ENCODE peak calls at places on chromosome 20, in five cellular contexts. One of them, this sample, is unnamed.

GRCh38 chr20:59751075-59751711 is 146.9 kb downstream of the PHACTR3 start:
- DNase-seq in H1: peak
- DNase-seq in HepG2: peak
- DNase-seq in HCT116: peak
- DNase-seq in K562: peak
- DNase-seq in this sample: peak

GRCh38 chr20:61330441-61330840 is 78.4 kb downstream of the CDH4 start:
- DNase-seq in H1: no peak
- DNase-seq in HepG2: no peak
- DNase-seq in HCT116: no peak
- DNase-seq in K562: no peak
- DNase-seq in this sample: no peak

GRCh38 chr20:30602424-30602823 is 655.0 kb upstream of the DEFB115 start:
- DNase-seq in H1: no peak
- DNase-seq in HepG2: no peak
- DNase-seq in HCT116: no peak
- DNase-seq in K562: no peak
- DNase-seq in this sample: no peak

GRCh38 chr20:58420798-58421496 is 31.9 kb downstream of the VAPB start:
- DNase-seq in H1: no peak
- DNase-seq in HepG2: no peak
- DNase-seq in HCT116: peak
- DNase-seq in K562: peak
- DNase-seq in this sample: peak

GRCh38 chr20:40008177-40008576 is 680.9 kb downstream of the MAFB start:
- DNase-seq in H1: no peak
- DNase-seq in HepG2: no peak
- DNase-seq in HCT116: no peak
- DNase-seq in K562: no peak
- DNase-seq in this sample: peak

GRCh38 chr20:34907616-34908469 is 31.4 kb downstream of the ACSS2 start:
- DNase-seq in H1: no peak
- DNase-seq in HepG2: peak
- DNase-seq in HCT116: peak
- DNase-seq in K562: no peak
- DNase-seq in this sample: peak

GRCh38 chr20:43658068-43658722 is 8.7 kb upstream of the MYBL2 start:
- DNase-seq in H1: no peak
- DNase-seq in HepG2: peak
- DNase-seq in HCT116: no peak
- DNase-seq in K562: peak
- DNase-seq in this sample: peak

GRCh38 chr20:23205656-23206055 is 119.5 kb upstream of the CD93 start:
- DNase-seq in H1: no peak
- DNase-seq in HepG2: no peak
- DNase-seq in HCT116: no peak
- DNase-seq in K562: no peak
- DNase-seq in this sample: peak

GRCh38 chr20:44594730-44595129 is 12.4 kb downstream of the PKIG start:
- DNase-seq in H1: no peak
- DNase-seq in HepG2: no peak
- DNase-seq in HCT116: no peak
- DNase-seq in K562: peak
- DNase-seq in this sample: peak

GRCh38 chr20:17617212-17617867 is 47.5 kb downstream of the DSTN start:
- DNase-seq in H1: no peak
- DNase-seq in HepG2: peak
- DNase-seq in HCT116: peak
- DNase-seq in K562: peak
- DNase-seq in this sample: no peak

GRCh38 chr20:32784369-32785080 is 22.3 kb downstream of the DNMT3B start:
- DNase-seq in H1: no peak
- DNase-seq in HepG2: no peak
- DNase-seq in HCT116: no peak
- DNase-seq in K562: no peak
- DNase-seq in this sample: no peak

GRCh38 chr20:60749804-60750602 is 502.1 kb upstream of the CDH4 start:
- DNase-seq in H1: peak
- DNase-seq in HepG2: no peak
- DNase-seq in HCT116: no peak
- DNase-seq in K562: peak
- DNase-seq in this sample: no peak

GRCh38 chr20:46130534-46130933 is 12.4 kb downstream of the CD40 start:
- DNase-seq in H1: no peak
- DNase-seq in HepG2: no peak
- DNase-seq in HCT116: no peak
- DNase-seq in K562: no peak
- DNase-seq in this sample: no peak

GRCh38 chr20:46131396-46131795 is 13.3 kb downstream of the CD40 start:
- DNase-seq in H1: no peak
- DNase-seq in HepG2: no peak
- DNase-seq in HCT116: no peak
- DNase-seq in K562: no peak
- DNase-seq in this sample: peak

GRCh38 chr20:46127396-46128010 is 9.4 kb downstream of the CD40 start:
- DNase-seq in H1: no peak
- DNase-seq in HepG2: no peak
- DNase-seq in HCT116: no peak
- DNase-seq in K562: no peak
- DNase-seq in this sample: no peak

GRCh38 chr20:46128310-46129151 is 10.4 kb downstream of the CD40 start:
- DNase-seq in H1: no peak
- DNase-seq in HepG2: peak
- DNase-seq in HCT116: no peak
- DNase-seq in K562: peak
- DNase-seq in this sample: no peak

GRCh38 chr20:46129955-46130481 is 11.9 kb downstream of the CD40 start:
- DNase-seq in H1: no peak
- DNase-seq in HepG2: no peak
- DNase-seq in HCT116: no peak
- DNase-seq in K562: no peak
- DNase-seq in this sample: no peak
- TF ChIP-seq RAD21 in H1: no peak
- TF ChIP-seq RAD21 in HepG2: no peak
- TF ChIP-seq RAD21 in HCT116: no peak
- TF ChIP-seq RAD21 in K562: no peak
- TF ChIP-seq RAD21 in this sample: no peak

GRCh38 chr20:56998438-56998837 is 268.0 kb downstream of the BMP7 start:
- DNase-seq in H1: no peak
- DNase-seq in HepG2: no peak
- DNase-seq in HCT116: no peak
- DNase-seq in K562: no peak
- DNase-seq in this sample: no peak

GRCh38 chr20:57002066-57002570 is 264.3 kb downstream of the BMP7 start:
- DNase-seq in H1: no peak
- DNase-seq in HepG2: no peak
- DNase-seq in HCT116: no peak
- DNase-seq in K562: no peak
- DNase-seq in this sample: no peak

GRCh38 chr20:57003012-57003411 is 263.4 kb downstream of the BMP7 start:
- DNase-seq in H1: no peak
- DNase-seq in HepG2: no peak
- DNase-seq in HCT116: no peak
- DNase-seq in K562: no peak
- DNase-seq in this sample: no peak

GRCh38 chr20:57000441-57000968 is 265.9 kb downstream of the BMP7 start:
- DNase-seq in H1: no peak
- DNase-seq in HepG2: no peak
- DNase-seq in HCT116: no peak
- DNase-seq in K562: no peak
- DNase-seq in this sample: no peak

GRCh38 chr20:57001126-57001767 is 265.2 kb downstream of the BMP7 start:
- DNase-seq in H1: no peak
- DNase-seq in HepG2: no peak
- DNase-seq in HCT116: no peak
- DNase-seq in K562: no peak
- DNase-seq in this sample: no peak
- TF ChIP-seq RAD21 in H1: no peak
- TF ChIP-seq RAD21 in HepG2: no peak
- TF ChIP-seq RAD21 in HCT116: no peak
- TF ChIP-seq RAD21 in K562: no peak
- TF ChIP-seq RAD21 in this sample: no peak

DNA sequence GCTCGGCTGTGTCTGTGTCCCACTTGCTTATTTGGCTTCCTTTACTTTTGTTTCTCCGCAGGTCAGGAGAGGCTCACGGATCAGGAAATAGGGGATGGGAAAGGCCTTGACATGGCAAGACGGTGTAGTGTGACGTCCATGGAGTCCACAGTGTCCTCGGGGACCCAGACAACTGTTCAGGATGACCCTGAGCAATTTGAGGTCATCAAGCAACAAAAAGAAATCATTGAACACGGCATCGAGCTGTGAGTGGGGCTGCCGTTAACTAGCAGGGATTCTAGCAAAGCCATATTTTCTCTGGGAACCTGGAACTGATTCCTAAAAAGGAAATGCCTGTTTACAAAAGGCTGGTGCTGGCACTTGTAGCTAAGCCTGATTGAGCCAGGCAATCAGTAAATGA is 54.4 kb downstream of the ARFGEF2 start:
- DNase-seq in H1: no peak
- DNase-seq in HepG2: no peak
- DNase-seq in HCT116: no peak
- DNase-seq in K562: no peak
- DNase-seq in this sample: no peak
- TF ChIP-seq RAD21 in H1: no peak
- TF ChIP-seq RAD21 in HepG2: no peak
- TF ChIP-seq RAD21 in HCT116: no peak
- TF ChIP-seq RAD21 in K562: no peak
- TF ChIP-seq RAD21 in this sample: no peak

GRCh38 chr20:46558511-46558959 is 8.1 kb upstream of the OCSTAMP start:
- DNase-seq in H1: no peak
- DNase-seq in HepG2: peak
- DNase-seq in HCT116: no peak
- DNase-seq in K562: no peak
- DNase-seq in this sample: peak
- TF ChIP-seq RAD21 in H1: no peak
- TF ChIP-seq RAD21 in HepG2: no peak
- TF ChIP-seq RAD21 in HCT116: no peak
- TF ChIP-seq RAD21 in K562: no peak
- TF ChIP-seq RAD21 in this sample: no peak

DNA sequence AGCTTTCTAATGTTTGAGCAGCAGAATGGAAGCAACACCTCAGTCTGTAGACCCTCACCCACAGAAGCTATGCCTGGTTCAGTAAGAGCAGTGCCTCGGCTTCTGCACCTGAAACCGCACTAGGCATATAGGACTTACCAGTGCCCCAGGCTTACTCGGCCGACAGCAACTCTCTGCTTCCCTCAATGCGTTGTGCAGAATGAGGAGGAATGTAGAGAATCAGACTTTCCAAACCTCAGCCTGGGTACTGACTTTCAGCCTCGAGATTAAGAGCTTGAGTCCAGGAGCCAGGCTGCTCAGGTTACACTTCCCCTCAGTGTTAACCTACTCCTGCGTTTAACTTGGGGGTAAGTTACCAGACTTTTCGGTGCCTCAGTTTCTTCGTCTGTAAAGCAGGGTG is 8.6 kb downstream of the EYA2 start:
- DNase-seq in H1: no peak
- DNase-seq in HepG2: no peak
- DNase-seq in HCT116: no peak
- DNase-seq in K562: no peak
- DNase-seq in this sample: no peak
- TF ChIP-seq RAD21 in H1: no peak
- TF ChIP-seq RAD21 in HepG2: no peak
- TF ChIP-seq RAD21 in HCT116: no peak
- TF ChIP-seq RAD21 in K562: no peak
- TF ChIP-seq RAD21 in this sample: no peak

GRCh38 chr20:63090682-63091571 is 84.2 kb upstream of the BHLHE23 start:
- DNase-seq in H1: no peak
- DNase-seq in HepG2: no peak
- DNase-seq in HCT116: no peak
- DNase-seq in K562: no peak
- DNase-seq in this sample: no peak
- TF ChIP-seq RAD21 in H1: no peak
- TF ChIP-seq RAD21 in HepG2: no peak
- TF ChIP-seq RAD21 in HCT116: no peak
- TF ChIP-seq RAD21 in K562: no peak
- TF ChIP-seq RAD21 in this sample: no peak

DNA sequence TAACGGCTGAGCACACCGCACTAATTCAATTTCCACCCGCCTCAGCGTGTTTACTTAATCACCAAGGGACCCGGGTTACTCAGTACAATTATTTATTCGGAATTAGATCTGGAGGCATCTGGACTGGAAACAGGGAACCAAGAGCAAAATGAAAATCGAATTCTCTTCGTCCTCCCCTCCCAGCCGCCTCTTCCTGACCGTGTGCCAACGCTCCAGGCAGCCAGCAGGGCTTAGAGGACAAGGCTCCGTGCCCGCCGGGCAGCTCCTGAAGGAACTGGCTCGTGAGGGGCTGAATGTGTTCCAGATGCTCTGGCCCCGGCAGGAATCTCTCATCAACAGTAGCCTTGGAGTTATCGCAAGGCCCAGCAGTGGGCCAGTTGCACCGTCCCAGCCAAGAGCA is 23.4 kb upstream of the CTNNBL1 start:
- DNase-seq in H1: no peak
- DNase-seq in HepG2: no peak
- DNase-seq in HCT116: no peak
- DNase-seq in K562: no peak
- DNase-seq in this sample: no peak
- TF ChIP-seq RAD21 in H1: no peak
- TF ChIP-seq RAD21 in HepG2: no peak
- TF ChIP-seq RAD21 in HCT116: no peak
- TF ChIP-seq RAD21 in K562: no peak
- TF ChIP-seq RAD21 in this sample: no peak